ENCODE peak calls at places on chromosomes 5 and 9, in four cellular contexts. E, O, S and P are unnamed samples.

GRCh38 chr5:138338411-138339085 is 482 bp downstream of the FAM53C start:
- DNase-seq in O (no peak), E (no peak), S (no peak), P (no peak)

GRCh38 chr5:79255786-79256557 is 20.0 kb downstream of the JMY start:
- DNase-seq in O (no peak), E (no peak), S (no peak), P (no peak)

GRCh38 chr5:149895416-149896345 is 48.9 kb downstream of the PDE6A start:
- DNase-seq in E (no peak), S (no peak), O (no peak), P (no peak)

GRCh38 chr5:69305512-69305911 is 27.1 kb downstream of the CCDC125 start:
- DNase-seq in E (no peak), O (no peak), S (no peak), P (no peak)

GRCh38 chr9:134686896-134687295 is 45.3 kb downstream of the COL5A1 start:
- DNase-seq in E (no peak), O (no peak), S (no peak), P (no peak)

GRCh38 chr9:4550777-4551476 is 60.7 kb downstream of the SLC1A1 start:
- DNase-seq in S (no peak), O (no peak), E (no peak), P (no peak)

GRCh38 chr5:128539038-128539429 is 989 bp upstream of the FBN2 start:
- DNase-seq in S (no peak), E (no peak), O (no peak), P (no peak)

GRCh38 chr9:73269430-73270101 is 117.9 kb downstream of the ANXA1 start:
- DNase-seq in E (no peak), S (no peak), O (no peak), P (no peak)

GRCh38 chr5:113152053-113152452 is 175.5 kb downstream of the DCP2 start:
- DNase-seq in O (no peak), S (no peak), E (no peak), P (no peak)

GRCh38 chr9:90296539-90296938 is 346.1 kb downstream of the DIRAS2 start:
- DNase-seq in S (no peak), O (no peak), E (peak), P (no peak)

GRCh38 chr5:107026098-107026497 is 644.6 kb downstream of the EFNA5 start:
- DNase-seq in S (no peak), E (no peak), O (no peak), P (no peak)

GRCh38 chr5:156474251-156474650 is 147.3 kb downstream of the SGCD start:
- DNase-seq in O (no peak), E (peak), S (peak), P (peak)

GRCh38 chr5:114319821-114320220 is 42.0 kb upstream of the KCNN2 start:
- DNase-seq in O (no peak), S (no peak), E (no peak), P (no peak)

GRCh38 chr9:133236291-133237071 is 27.4 kb upstream of the OBP2B start:
- DNase-seq in E (no peak), O (no peak), S (no peak), P (no peak)

GRCh38 chr5:145775893-145776444 is 59.2 kb downstream of the PRELID2 start:
- DNase-seq in S (no peak), E (no peak), O (no peak), P (no peak)

GRCh38 chr5:37847978-37848425 is 8.2 kb upstream of the GDNF start:
- DNase-seq in E (no peak), S (no peak), O (no peak), P (no peak)

GRCh38 chr9:34654317-34655083 is 2.5 kb downstream of the IL11RA start:
- DNase-seq in E (peak), S (peak), O (no peak), P (peak)

GRCh38 chr9:79471577-79472543 is 99.9 kb upstream of the TLE4 start:
- DNase-seq in E (peak), O (peak), S (peak), P (peak)

GRCh38 chr9:3884736-3885135 is 358.9 kb upstream of the RFX3 start:
- DNase-seq in E (no peak), O (no peak), S (no peak), P (no peak)

GRCh38 chr5:96844476-96844990 is 31.8 kb upstream of the ERAP2 start:
- DNase-seq in O (no peak), E (no peak), S (no peak), P (no peak)

GRCh38 chr5:132293992-132294727 is at the start of gene SLC22A4:
- DNase-seq in S (peak), O (peak), E (peak), P (peak)

GRCh38 chr5:43802119-43802518 is 199.1 kb downstream of the NNT start:
- DNase-seq in O (no peak), S (no peak), E (no peak), P (no peak)

GRCh38 chr5:146213210-146213838 is 9.9 kb downstream of the RBM27 start:
- DNase-seq in O (no peak), S (no peak), E (no peak), P (no peak)

GRCh38 chr5:95817430-95817829 is 5.1 kb downstream of the GLRX start:
- DNase-seq in E (no peak), O (no peak), S (no peak), P (no peak)

GRCh38 chr9:68585034-68585761 is 44.5 kb upstream of the TMEM252 start:
- DNase-seq in S (no peak), E (no peak), O (no peak), P (no peak)

GRCh38 chr5:77129386-77129785 is 42.3 kb upstream of the ZBED3 start:
- DNase-seq in O (peak), S (peak), E (no peak), P (no peak)

GRCh38 chr9:18190671-18191374 is 283.1 kb upstream of the ADAMTSL1 start:
- DNase-seq in O (no peak), S (no peak), E (no peak), P (no peak)

GRCh38 chr5:174459832-174460448 is 264.4 kb upstream of the MSX2 start:
- DNase-seq in O (no peak), S (no peak), E (no peak), P (no peak)

GRCh38 chr9:82167296-82167695 is 178.7 kb downstream of the SPATA31D1 start:
- DNase-seq in O (no peak), S (no peak), E (no peak), P (no peak)

GRCh38 chr9:33903157-33903780 is 86.3 kb downstream of the UBE2R2 start:
- DNase-seq in O (no peak), S (no peak), E (no peak), P (no peak)

GRCh38 chr9:71774917-71775316 is 6.6 kb upstream of the CEMIP2 start:
- DNase-seq in S (no peak), E (no peak), O (no peak), P (no peak)

GRCh38 chr9:91536211-91536691 is 112.6 kb upstream of the NFIL3 start:
- DNase-seq in O (no peak), E (no peak), S (no peak), P (no peak)

GRCh38 chr5:148687427-148687826 is 33.1 kb upstream of the HTR4 start:
- DNase-seq in S (no peak), E (no peak), O (no peak), P (no peak)

GRCh38 chr9:93500571-93501298 is 47.4 kb upstream of the FAM120AOS start:
- DNase-seq in E (no peak), O (no peak), S (no peak), P (no peak)

GRCh38 chr5:76701298-76701697 is 14.6 kb upstream of the F2R start:
- DNase-seq in O (no peak), E (no peak), S (no peak), P (no peak)

GRCh38 chr9:123712399-123712798 is 217.5 kb downstream of the DENND1A start:
- DNase-seq in O (no peak), S (no peak), E (no peak), P (no peak)

GRCh38 chr9:115202960-115203751 is 85.2 kb upstream of the TNC start:
- DNase-seq in E (no peak), S (peak), O (no peak), P (no peak)

GRCh38 chr9:76757274-76757673 is 7.0 kb upstream of the PCA3 start:
- DNase-seq in E (no peak), O (no peak), S (no peak), P (no peak)

GRCh38 chr9:131769361-131769760 is 29.5 kb upstream of the RAPGEF1 start:
- DNase-seq in O (no peak), S (no peak), E (no peak), P (no peak)

GRCh38 chr9:38075272-38075671 is 6.2 kb upstream of the SHB start:
- DNase-seq in S (no peak), O (no peak), E (no peak), P (no peak)

GRCh38 chr5:172952034-172952511 is 7.2 kb upstream of the RPL26L1 start:
- DNase-seq in S (no peak), E (no peak), O (no peak), P (no peak)
- H3K27ac ChIP-seq in S (peak), E (no peak), O (no peak), P (no peak)

DNA sequence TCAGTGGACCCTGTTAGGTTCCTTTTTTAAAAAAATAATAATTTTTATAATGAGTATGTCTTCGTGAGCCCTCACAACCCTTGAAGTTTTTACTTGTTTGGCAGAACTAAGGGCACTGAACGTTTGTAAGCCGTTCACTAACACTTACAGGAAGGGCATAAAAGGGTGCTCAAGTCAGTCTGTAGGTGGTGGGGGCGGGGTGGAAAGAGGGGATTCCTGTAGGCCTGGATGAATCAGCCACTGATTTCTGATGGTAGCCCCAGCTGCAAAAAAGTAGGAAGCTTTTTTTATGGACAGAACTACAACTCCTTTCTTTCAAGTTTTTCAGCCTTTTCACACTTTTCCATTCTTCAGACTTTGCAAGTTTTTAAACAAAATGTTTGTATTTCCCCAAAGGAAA is 35.8 kb downstream of the PIK3R1 start:
- DNase-seq in E (no peak), O (peak), S (peak), P (no peak)
- H3K27ac ChIP-seq in E (peak), O (peak), S (peak), P (peak)

DNA sequence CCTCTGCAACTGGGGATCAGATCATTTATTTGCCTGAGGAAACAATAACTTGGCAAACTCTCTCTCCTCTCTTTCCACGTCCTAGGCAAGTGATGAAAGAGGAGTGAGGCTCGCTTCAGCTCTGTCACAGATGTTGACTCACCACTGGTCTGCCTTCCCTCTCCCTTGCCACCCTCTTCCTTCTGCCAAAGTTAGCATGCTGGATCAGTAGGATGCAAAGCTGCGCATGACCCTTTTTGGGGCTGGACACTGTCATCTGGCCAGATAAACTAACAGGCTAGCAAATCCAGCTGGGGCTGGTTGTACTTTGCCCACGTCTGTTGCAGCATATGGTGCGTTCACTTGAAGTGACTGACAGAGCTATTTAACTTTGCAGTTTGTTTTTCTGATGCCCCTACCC is 36.2 kb upstream of the SMARCA2 start:
- DNase-seq in S (no peak), O (no peak), E (no peak), P (no peak)
- H3K27ac ChIP-seq in S (no peak), O (no peak), E (no peak), P (no peak)

DNA sequence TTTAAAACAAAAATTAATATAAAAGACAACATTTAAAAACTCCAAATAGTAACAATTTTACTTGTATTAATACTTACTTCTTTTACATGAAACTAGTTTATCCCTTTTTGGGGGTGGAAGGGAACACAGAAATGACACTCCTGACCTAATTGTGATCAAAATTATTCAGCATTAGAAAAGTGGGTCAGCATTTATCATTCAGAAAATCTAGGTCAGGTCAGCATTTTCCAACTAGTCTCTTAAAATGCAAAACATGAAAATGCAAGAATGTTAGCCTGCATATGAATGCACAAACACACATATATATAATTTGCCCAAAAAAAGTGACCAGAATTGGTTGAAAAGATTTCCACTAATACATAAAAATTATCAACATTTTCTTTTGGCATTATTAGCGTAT is 5.9 kb downstream of the TMEM167A start:
- DNase-seq in O (no peak), S (no peak), E (no peak), P (no peak)
- H3K27ac ChIP-seq in O (no peak), S (no peak), E (no peak), P (no peak)

GRCh38 chr5:177557041-177557647 is 2.8 kb upstream of the FAM193B start:
- DNase-seq in S (no peak), E (no peak), O (no peak), P (no peak)

GRCh38 chr5:177554474-177555111 is at the start of gene FAM193B:
- DNase-seq in O (peak), E (peak), S (peak), P (peak)

GRCh38 chr5:177555665-177556064 is 1.3 kb upstream of the FAM193B start:
- DNase-seq in O (no peak), S (no peak), E (no peak), P (no peak)

GRCh38 chr5:177553671-177554429 is 513 bp downstream of the FAM193B start:
- DNase-seq in O (peak), E (peak), S (no peak), P (no peak)

GRCh38 chr5:177555228-177555627 is 865 bp upstream of the FAM193B start:
- DNase-seq in S (no peak), E (no peak), O (no peak), P (no peak)
- H3K27ac ChIP-seq in S (no peak), E (no peak), O (no peak), P (no peak)

GRCh38 chr9:113468716-113469448 is 5.4 kb downstream of the RGS3 start:
- DNase-seq in S (no peak), E (no peak), O (no peak), P (peak)
- H3K27ac ChIP-seq in S (no peak), E (no peak), O (no peak), P (no peak)

DNA sequence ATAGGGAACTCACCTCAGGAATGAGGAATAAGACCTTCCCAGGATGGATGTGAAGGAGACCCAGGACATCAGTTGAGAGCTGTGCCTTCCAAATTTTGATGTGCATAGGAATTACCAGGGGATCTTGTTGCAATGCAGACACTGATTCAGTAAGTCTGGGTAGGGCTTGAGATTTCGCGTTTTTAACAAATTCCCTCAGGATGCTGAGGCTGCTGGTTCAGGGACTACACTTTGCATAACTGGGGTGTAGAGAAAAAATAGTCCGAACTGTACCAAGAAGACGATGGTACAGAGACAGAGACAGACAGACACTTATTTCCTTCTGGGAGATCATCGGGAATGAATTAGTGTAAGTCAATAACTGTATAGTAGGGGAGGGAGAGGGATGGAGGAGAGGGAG is 82.3 kb upstream of the FREM1 start:
- DNase-seq in S (no peak), E (no peak), O (no peak), P (no peak)
- H3K27ac ChIP-seq in S (peak), E (no peak), O (no peak), P (no peak)